ENCODE peak calls at places on chromosomes 2 and 18, in four cellular contexts. Z is mammary epithelial cell, W is tibial artery, P is pancreas. V is an unnamed sample. For H3K4me1, the result is how much of the 10 kb centered on the place peaks cover.

GRCh38 chr18:47187721-47188120 is 11.6 kb upstream of the IER3IP1 start:
- DNase-seq in Z (no peak), W (no peak), P (no peak), V (no peak)

GRCh38 chr2:105396254-105397024 is 2.4 kb downstream of the FHL2 start:
- DNase-seq in Z (peak), W (peak), P (no peak), V (no peak)

GRCh38 chr2:84548303-84548702 is 32.0 kb downstream of the DNAH6 start:
- DNase-seq in Z (no peak), W (no peak), P (no peak), V (no peak)

GRCh38 chr2:37000273-37000780 is 34.0 kb upstream of the STRN start:
- DNase-seq in Z (peak), W (no peak), P (no peak), V (no peak)

GRCh38 chr2:73297151-73297559 is 3.8 kb upstream of the EGR4 start:
- DNase-seq in Z (no peak), W (no peak), P (no peak), V (no peak)

GRCh38 chr18:76709659-76710645 is 112.4 kb upstream of the ZNF236 start:
- DNase-seq in Z (peak), W (peak), P (peak), V (peak)

GRCh38 chr2:241514545-241514944 is 6.2 kb upstream of the STK25 start:
- DNase-seq in Z (no peak), W (no peak), P (no peak), V (no peak)

GRCh38 chr2:141499123-141499522 is 631.7 kb downstream of the LRP1B start:
- DNase-seq in Z (no peak), W (no peak), P (no peak), V (no peak)

GRCh38 chr18:62751341-62751821 is 36.0 kb downstream of the PHLPP1 start:
- DNase-seq in Z (no peak), W (no peak), P (no peak), V (no peak)

GRCh38 chr2:62467100-62467474 is 38.9 kb downstream of the TMEM17 start:
- DNase-seq in Z (no peak), W (no peak), P (no peak), V (no peak)

GRCh38 chr2:66443183-66443976 is 8.5 kb downstream of the MEIS1 start:
- DNase-seq in Z (no peak), W (no peak), P (peak), V (no peak)
- H3K4me3 ChIP-seq in Z (no peak), W (peak), P (peak), V (peak)

GRCh38 chr2:168748461-168748860 is 54.0 kb upstream of the NOSTRIN start:
- DNase-seq in Z (no peak), W (no peak), P (no peak), V (no peak)

GRCh38 chr2:168752361-168752760 is 50.1 kb upstream of the NOSTRIN start:
- DNase-seq in Z (no peak), W (no peak), P (no peak), V (no peak)

GRCh38 chr2:168753765-168754334 is 48.6 kb upstream of the NOSTRIN start:
- DNase-seq in Z (no peak), W (no peak), P (no peak), V (no peak)

GRCh38 chr2:168749264-168749663 is 53.2 kb upstream of the NOSTRIN start:
- DNase-seq in Z (no peak), W (no peak), P (no peak), V (no peak)

DNA sequence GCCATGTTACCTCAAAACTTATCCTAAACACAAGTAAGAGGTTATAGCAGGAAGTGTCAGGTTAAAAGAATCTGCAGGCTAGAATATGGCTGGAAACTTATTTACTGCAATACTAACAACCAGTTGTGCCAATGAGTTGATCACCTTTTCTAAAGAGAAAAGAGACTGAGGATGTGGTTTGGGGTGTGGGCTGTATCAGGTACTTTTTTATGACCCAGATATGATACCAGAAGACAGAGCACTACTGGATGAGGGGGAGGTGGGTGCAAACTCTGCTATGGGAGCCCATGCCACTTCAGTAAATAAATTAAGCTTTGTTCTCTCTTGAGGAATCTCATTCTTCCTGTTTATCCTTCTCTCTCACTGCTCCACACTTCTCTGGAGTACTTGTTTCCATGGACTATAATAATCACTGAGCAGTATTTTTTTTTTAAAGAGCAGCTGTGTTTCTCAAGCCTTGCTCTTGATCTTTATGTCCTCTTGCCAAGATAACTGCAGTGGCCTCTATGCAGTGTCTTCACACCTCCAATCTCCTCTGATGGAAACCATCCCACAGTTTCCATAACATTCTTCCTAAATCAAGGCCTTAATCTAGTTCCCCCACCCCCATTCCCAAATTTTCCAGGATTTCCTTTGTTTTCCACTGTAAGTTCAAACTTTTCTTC is 51.2 kb upstream of the NOSTRIN start:
- DNase-seq in Z (no peak), W (no peak), P (no peak), V (no peak)
- H3K27ac ChIP-seq in Z (no peak), W (no peak), P (no peak), V (no peak)

GRCh38 chr18:48777026-48777736 is 173.6 kb downstream of the SMAD7 start:
- DNase-seq in Z (peak), W (no peak), P (no peak), V (no peak)

GRCh38 chr18:48776161-48776555 is 174.6 kb downstream of the SMAD7 start:
- DNase-seq in Z (no peak), W (no peak), P (no peak), V (no peak)

GRCh38 chr18:48776641-48777025 is 174.1 kb downstream of the SMAD7 start:
- DNase-seq in Z (no peak), W (no peak), P (no peak), V (no peak)

GRCh38 chr18:48778344-48779011 is 172.3 kb downstream of the SMAD7 start:
- DNase-seq in Z (no peak), W (no peak), P (no peak), V (no peak)

DNA sequence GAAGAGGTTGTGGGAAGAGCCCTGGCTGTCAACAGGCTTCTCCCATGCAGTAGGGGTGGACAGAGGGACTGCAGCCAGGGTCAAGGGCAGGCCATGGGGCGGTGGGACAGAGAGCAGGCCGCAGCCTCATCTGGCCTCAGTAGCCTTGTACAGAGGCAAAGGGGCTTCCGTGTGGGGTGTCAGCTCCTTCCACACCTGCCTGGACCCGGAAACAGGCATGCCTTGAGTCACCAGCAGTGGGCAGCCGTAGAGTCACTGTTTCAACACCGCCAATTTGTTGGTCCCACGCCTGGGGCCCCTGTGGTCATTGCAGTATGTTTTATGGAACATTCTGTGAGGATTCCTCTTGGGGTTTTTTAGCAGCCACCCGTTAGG is 173.0 kb downstream of the SMAD7 start:
- DNase-seq in Z (no peak), W (peak), P (no peak), V (no peak)
- H3K4me1 ChIP-seq in Z (under half), W (half or more), P (under half), V (under half)

GRCh38 chr2:196101325-196101981 is 32.8 kb upstream of the DNAH7 start:
- DNase-seq in Z (no peak), W (no peak), P (no peak), V (no peak)
- H3K4me3 ChIP-seq in Z (no peak), W (no peak), P (no peak), V (no peak)

V was measured in lung.